ENCODE peak calls at places on chromosome 14, in four cellular contexts. One of them, this sample, is unnamed.
A peak's percentile ranks its signal among the peaks of the same experiment; 100 is the strongest.

GRCh38 chr14:22282429-22282828 is 306.6 kb downstream of the DAD1 start:
- DNase-seq in CD4-positive, alpha-beta memory T cell: no peak
- DNase-seq in aorta: no peak
- DNase-seq in A673: no peak
- DNase-seq in this sample: no peak

GRCh38 chr14:68704736-68705720 is 87.8 kb downstream of the ZFP36L1 start:
- DNase-seq in CD4-positive, alpha-beta memory T cell: no peak
- DNase-seq in aorta: no peak
- DNase-seq in A673: no peak
- DNase-seq in this sample: peak; percentile 82

GRCh38 chr14:61215222-61216010 is 65.7 kb downstream of the TMEM30B start:
- DNase-seq in CD4-positive, alpha-beta memory T cell: no peak
- DNase-seq in aorta: no peak
- DNase-seq in A673: no peak
- DNase-seq in this sample: peak; percentile 32

GRCh38 chr14:59398841-59399240 is 66.3 kb downstream of the GPR135 start:
- DNase-seq in CD4-positive, alpha-beta memory T cell: no peak
- DNase-seq in aorta: no peak
- DNase-seq in A673: no peak
- DNase-seq in this sample: no peak

GRCh38 chr14:24095196-24096068 is 1.3 kb downstream of the PCK2 start:
- DNase-seq in CD4-positive, alpha-beta memory T cell: peak; percentile 16
- DNase-seq in aorta: peak; percentile 83
- DNase-seq in A673: no peak
- DNase-seq in this sample: peak; percentile 62

GRCh38 chr14:24861083-24861630 is 188.8 kb downstream of the STXBP6 start:
- DNase-seq in CD4-positive, alpha-beta memory T cell: no peak
- DNase-seq in aorta: no peak
- DNase-seq in A673: no peak
- DNase-seq in this sample: no peak

GRCh38 chr14:91380610-91381371 is 36.8 kb downstream of the CCDC88C start:
- DNase-seq in CD4-positive, alpha-beta memory T cell: no peak
- DNase-seq in aorta: no peak
- DNase-seq in A673: peak; percentile 99
- DNase-seq in this sample: peak; percentile 55

GRCh38 chr14:23492618-23493272 is 23.2 kb downstream of the NGDN start:
- DNase-seq in CD4-positive, alpha-beta memory T cell: no peak
- DNase-seq in aorta: no peak
- DNase-seq in A673: no peak
- DNase-seq in this sample: no peak

GRCh38 chr14:100577321-100577985 is 9.8 kb downstream of the BEGAIN start:
- DNase-seq in CD4-positive, alpha-beta memory T cell: no peak
- DNase-seq in aorta: peak; percentile 59
- DNase-seq in A673: no peak
- DNase-seq in this sample: no peak

GRCh38 chr14:67815573-67816235 is 686 bp downstream of the ZFYVE26 start:
- DNase-seq in CD4-positive, alpha-beta memory T cell: no peak
- DNase-seq in aorta: no peak
- DNase-seq in A673: no peak
- DNase-seq in this sample: no peak

GRCh38 chr14:76245097-76245496 is 93.4 kb downstream of the GPATCH2L start:
- DNase-seq in CD4-positive, alpha-beta memory T cell: no peak
- DNase-seq in aorta: no peak
- DNase-seq in A673: no peak
- DNase-seq in this sample: no peak

GRCh38 chr14:61421212-61421923 is 100.0 kb downstream of the PRKCH start:
- DNase-seq in CD4-positive, alpha-beta memory T cell: no peak
- DNase-seq in aorta: no peak
- DNase-seq in A673: no peak
- DNase-seq in this sample: no peak

GRCh38 chr14:91271639-91272038 is 27.1 kb upstream of the GPR68 start:
- DNase-seq in CD4-positive, alpha-beta memory T cell: no peak
- DNase-seq in aorta: no peak
- DNase-seq in A673: no peak
- DNase-seq in this sample: no peak

GRCh38 chr14:88493392-88494185 is 61.2 kb downstream of the PTPN21 start:
- DNase-seq in CD4-positive, alpha-beta memory T cell: no peak
- DNase-seq in aorta: no peak
- DNase-seq in A673: no peak
- DNase-seq in this sample: no peak

GRCh38 chr14:50083467-50084337 is 32.7 kb downstream of the VCPKMT start:
- DNase-seq in CD4-positive, alpha-beta memory T cell: no peak
- DNase-seq in aorta: no peak
- DNase-seq in A673: no peak
- DNase-seq in this sample: peak; percentile 49

GRCh38 chr14:75711134-75711795 is 50.2 kb downstream of the TTLL5 start:
- DNase-seq in CD4-positive, alpha-beta memory T cell: peak; percentile 21
- DNase-seq in aorta: no peak
- DNase-seq in A673: peak; percentile 69
- DNase-seq in this sample: peak; percentile 31

GRCh38 chr14:24418492-24418873 is 11.0 kb downstream of the CBLN3 start:
- DNase-seq in CD4-positive, alpha-beta memory T cell: no peak
- DNase-seq in aorta: no peak
- DNase-seq in A673: no peak
- DNase-seq in this sample: peak; percentile 81

GRCh38 chr14:80959448-80960006 is 4.1 kb downstream of the TSHR start:
- DNase-seq in CD4-positive, alpha-beta memory T cell: peak; percentile 72
- DNase-seq in aorta: no peak
- DNase-seq in A673: no peak
- DNase-seq in this sample: no peak

GRCh38 chr14:30982583-30982982 is 42.9 kb upstream of the AP4S1 start:
- DNase-seq in CD4-positive, alpha-beta memory T cell: no peak
- DNase-seq in aorta: no peak
- DNase-seq in A673: no peak
- DNase-seq in this sample: no peak

GRCh38 chr14:65019944-65020566 is 33.4 kb downstream of the FNTB start:
- DNase-seq in CD4-positive, alpha-beta memory T cell: peak; percentile 18
- DNase-seq in aorta: no peak
- DNase-seq in A673: peak; percentile 54
- DNase-seq in this sample: no peak

GRCh38 chr14:56666294-56666693 is 86.7 kb downstream of the TMEM260 start:
- DNase-seq in CD4-positive, alpha-beta memory T cell: no peak
- DNase-seq in aorta: no peak
- DNase-seq in A673: no peak
- DNase-seq in this sample: no peak

GRCh38 chr14:23297096-23297495 is 5.6 kb downstream of the PPP1R3E start:
- DNase-seq in CD4-positive, alpha-beta memory T cell: no peak
- DNase-seq in aorta: no peak
- DNase-seq in A673: no peak
- DNase-seq in this sample: no peak

GRCh38 chr14:65656554-65656953 is 244.0 kb downstream of the FUT8 start:
- DNase-seq in CD4-positive, alpha-beta memory T cell: no peak
- DNase-seq in aorta: no peak
- DNase-seq in A673: no peak
- DNase-seq in this sample: no peak

GRCh38 chr14:35808076-35808657 is 928 bp downstream of the RALGAPA1 start:
- DNase-seq in CD4-positive, alpha-beta memory T cell: peak; percentile 4
- DNase-seq in aorta: no peak
- DNase-seq in A673: no peak
- DNase-seq in this sample: peak; percentile 36

GRCh38 chr14:100556076-100556475 is 31.1 kb downstream of the BEGAIN start:
- DNase-seq in CD4-positive, alpha-beta memory T cell: no peak
- DNase-seq in aorta: no peak
- DNase-seq in A673: no peak
- DNase-seq in this sample: no peak

DNA sequence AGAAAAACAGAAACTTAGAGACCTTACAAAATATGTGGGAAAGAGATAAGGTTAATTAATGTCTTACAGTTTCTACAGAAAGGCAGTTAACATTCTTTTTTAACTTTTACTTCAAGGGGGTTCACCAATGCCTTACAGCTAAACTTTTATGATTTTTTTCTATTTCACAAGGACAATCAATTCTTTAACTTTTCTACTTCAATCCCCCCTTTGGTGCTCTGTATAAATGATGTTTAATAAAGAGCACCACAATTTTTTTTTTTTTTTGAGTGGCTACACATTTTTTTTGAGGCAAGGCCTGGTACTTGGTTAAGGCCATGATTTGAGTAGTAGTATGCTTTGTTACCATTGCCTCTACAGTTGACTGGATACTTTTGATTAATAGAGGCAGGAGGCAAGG is 279.6 kb downstream of the PRKD1 start:
- DNase-seq in CD4-positive, alpha-beta memory T cell: no peak
- DNase-seq in aorta: no peak
- DNase-seq in A673: peak; percentile 24
- DNase-seq in this sample: no peak
- H3K9me3 ChIP-seq in CD4-positive, alpha-beta memory T cell: no peaks in the 10 kb centered on the region
- H3K9me3 ChIP-seq in aorta: no peaks in the 10 kb centered on the region
- H3K9me3 ChIP-seq in A673: peaks cover 37% of the 10 kb centered on the region
- H3K9me3 ChIP-seq in this sample: peaks cover 5% of the 10 kb centered on the region

GRCh38 chr14:20179880-20180279 is 10.8 kb upstream of the OR11G2 start:
- DNase-seq in CD4-positive, alpha-beta memory T cell: no peak
- DNase-seq in aorta: no peak
- DNase-seq in A673: no peak
- DNase-seq in this sample: no peak
- H3K9me3 ChIP-seq in CD4-positive, alpha-beta memory T cell: no peaks in the 10 kb centered on the region
- H3K9me3 ChIP-seq in aorta: no peaks in the 10 kb centered on the region
- H3K9me3 ChIP-seq in A673: no peaks in the 10 kb centered on the region
- H3K9me3 ChIP-seq in this sample: no peaks in the 10 kb centered on the region

GRCh38 chr14:42480235-42480634 is 873.6 kb downstream of the LRFN5 start:
- DNase-seq in CD4-positive, alpha-beta memory T cell: no peak
- DNase-seq in aorta: no peak
- DNase-seq in A673: no peak
- DNase-seq in this sample: no peak

GRCh38 chr14:42469637-42470426 is 863.2 kb downstream of the LRFN5 start:
- DNase-seq in CD4-positive, alpha-beta memory T cell: no peak
- DNase-seq in aorta: no peak
- DNase-seq in A673: no peak
- DNase-seq in this sample: peak; percentile 45

GRCh38 chr14:42470427-42470719 is 863.7 kb downstream of the LRFN5 start:
- DNase-seq in CD4-positive, alpha-beta memory T cell: no peak
- DNase-seq in aorta: no peak
- DNase-seq in A673: no peak
- DNase-seq in this sample: no peak

GRCh38 chr14:42475289-42475688 is 868.6 kb downstream of the LRFN5 start:
- DNase-seq in CD4-positive, alpha-beta memory T cell: no peak
- DNase-seq in aorta: no peak
- DNase-seq in A673: no peak
- DNase-seq in this sample: no peak
- H3K9me3 ChIP-seq in CD4-positive, alpha-beta memory T cell: no peaks in the 10 kb centered on the region
- H3K9me3 ChIP-seq in aorta: no peaks in the 10 kb centered on the region
- H3K9me3 ChIP-seq in A673: no peaks in the 10 kb centered on the region
- H3K9me3 ChIP-seq in this sample: no peaks in the 10 kb centered on the region

DNA sequence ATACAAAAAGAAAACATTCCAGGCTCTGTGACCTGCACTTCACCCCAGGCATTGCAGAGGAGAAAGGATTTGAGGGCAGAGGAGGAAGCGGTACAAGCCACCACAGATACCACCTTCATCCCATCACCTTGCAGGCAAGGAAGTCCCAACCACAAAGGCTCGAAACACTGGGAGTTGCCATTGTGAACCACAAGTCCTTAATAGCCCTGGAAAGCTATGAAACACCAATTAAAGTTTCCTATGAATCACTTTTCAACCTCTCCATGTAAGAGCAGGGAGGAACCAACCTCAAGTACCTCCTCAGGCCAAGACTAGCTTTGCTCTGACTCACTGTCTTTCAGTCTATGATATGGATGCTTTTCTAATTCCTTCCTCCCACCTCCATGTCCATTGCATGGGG is 27.0 kb downstream of the MAP3K9 start:
- DNase-seq in CD4-positive, alpha-beta memory T cell: no peak
- DNase-seq in aorta: no peak
- DNase-seq in A673: no peak
- DNase-seq in this sample: no peak
- H3K9me3 ChIP-seq in CD4-positive, alpha-beta memory T cell: no peaks in the 10 kb centered on the region
- H3K9me3 ChIP-seq in aorta: no peaks in the 10 kb centered on the region
- H3K9me3 ChIP-seq in A673: no peaks in the 10 kb centered on the region
- H3K9me3 ChIP-seq in this sample: no peaks in the 10 kb centered on the region

GRCh38 chr14:105532111-105532623 is 5.8 kb downstream of the TMEM121 start:
- DNase-seq in CD4-positive, alpha-beta memory T cell: no peak
- DNase-seq in aorta: peak; percentile 77
- DNase-seq in A673: no peak
- DNase-seq in this sample: no peak
- H3K9me3 ChIP-seq in CD4-positive, alpha-beta memory T cell: no peaks in the 10 kb centered on the region
- H3K9me3 ChIP-seq in aorta: no peaks in the 10 kb centered on the region
- H3K9me3 ChIP-seq in A673: no peaks in the 10 kb centered on the region
- H3K9me3 ChIP-seq in this sample: no peaks in the 10 kb centered on the region

DNA sequence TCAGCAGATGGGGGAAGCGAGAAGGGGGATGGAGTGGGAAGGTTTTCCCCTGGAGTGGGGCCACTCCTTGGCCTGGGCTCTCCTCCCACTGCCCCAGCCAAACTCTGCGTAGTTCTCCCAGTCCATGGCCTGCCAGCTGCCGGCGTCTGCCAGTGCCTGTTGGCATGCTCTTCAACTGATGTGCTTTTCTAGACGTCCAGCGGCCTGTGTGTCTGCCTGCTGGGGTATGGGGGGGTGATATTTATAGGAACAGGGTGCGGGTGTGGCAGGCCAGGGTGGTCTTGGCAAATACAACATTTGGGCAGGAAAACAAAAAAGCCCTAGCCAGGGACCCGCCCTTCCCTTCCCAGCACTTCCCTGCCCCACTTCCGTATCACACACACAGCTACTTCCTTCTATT is 786.3 kb upstream of the NOVA1 start:
- DNase-seq in CD4-positive, alpha-beta memory T cell: no peak
- DNase-seq in aorta: peak; percentile 61
- DNase-seq in A673: no peak
- DNase-seq in this sample: peak; percentile 23
- H3K9me3 ChIP-seq in CD4-positive, alpha-beta memory T cell: no peaks in the 10 kb centered on the region
- H3K9me3 ChIP-seq in aorta: no peaks in the 10 kb centered on the region
- H3K9me3 ChIP-seq in A673: no peaks in the 10 kb centered on the region
- H3K9me3 ChIP-seq in this sample: no peaks in the 10 kb centered on the region

GRCh38 chr14:99028041-99028440 is 244.0 kb downstream of the BCL11B start:
- DNase-seq in CD4-positive, alpha-beta memory T cell: no peak
- DNase-seq in aorta: no peak
- DNase-seq in A673: no peak
- DNase-seq in this sample: no peak
- H3K9me3 ChIP-seq in CD4-positive, alpha-beta memory T cell: no peaks in the 10 kb centered on the region
- H3K9me3 ChIP-seq in aorta: no peaks in the 10 kb centered on the region
- H3K9me3 ChIP-seq in A673: no peaks in the 10 kb centered on the region
- H3K9me3 ChIP-seq in this sample: no peaks in the 10 kb centered on the region

DNA sequence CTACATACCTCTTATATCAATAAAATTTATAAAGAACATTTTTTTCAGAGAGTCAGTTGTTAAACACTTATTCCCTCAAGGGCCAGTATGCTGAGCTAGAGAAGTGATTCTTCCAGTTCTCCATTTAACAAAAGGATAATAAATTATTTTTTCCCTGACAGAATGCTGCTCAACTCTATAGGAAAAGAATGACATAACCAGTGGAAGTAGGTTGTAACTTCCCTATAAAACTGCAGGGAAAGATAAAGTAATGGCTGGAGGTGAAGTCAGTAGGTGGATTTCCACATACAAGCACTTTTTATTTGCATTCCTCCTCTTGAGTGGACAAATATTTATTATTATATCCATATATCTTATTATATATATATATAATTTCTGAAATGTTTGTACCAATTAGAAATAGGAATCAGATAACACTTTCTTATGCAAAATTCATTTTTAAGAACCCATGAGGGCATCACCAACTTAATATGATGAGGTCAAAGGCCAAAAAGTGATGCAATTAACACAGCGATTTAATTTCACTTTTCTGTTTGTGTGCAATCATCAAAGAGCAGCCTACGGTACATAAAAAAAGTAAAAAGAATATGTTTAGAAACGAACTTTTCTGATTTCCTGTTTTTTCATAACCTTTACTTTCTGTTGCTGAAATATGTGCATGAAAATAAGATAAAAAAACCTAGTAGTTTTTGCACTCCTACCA is 175.3 kb downstream of the PRKD1 start:
- DNase-seq in CD4-positive, alpha-beta memory T cell: no peak
- DNase-seq in aorta: no peak
- DNase-seq in A673: no peak
- DNase-seq in this sample: no peak
- H3K9me3 ChIP-seq in CD4-positive, alpha-beta memory T cell: no peaks in the 10 kb centered on the region
- H3K9me3 ChIP-seq in aorta: no peaks in the 10 kb centered on the region
- H3K9me3 ChIP-seq in A673: no peaks in the 10 kb centered on the region
- H3K9me3 ChIP-seq in this sample: no peaks in the 10 kb centered on the region

This sample was measured in MG63.